ENCODE peak calls at places on chromosomes 6 and 20, in seven cellular contexts. Z is adrenal gland; T is CD8-positive, alpha-beta T cell; O is mucosa of descending colon; R is IMR-90; C is NB4; H is Panc1. S is an unnamed sample.

GRCh38 chr6:122609881-122610689 is at the start of gene PKIB:
- DNase-seq in T (peak; percentile 5), C (no peak), H (peak; percentile 2), Z (peak; percentile 77), O (peak; percentile 89), R (peak; percentile 51), S (peak; percentile 32)

GRCh38 chr20:44714701-44715494 is at the start of gene CCN5:
- DNase-seq in C (peak; percentile 45), O (peak; percentile 89), Z (peak; percentile 92), H (peak; percentile 71), T (no peak), R (peak; percentile 64), S (peak; percentile 91)

GRCh38 chr20:62735331-62735821 is 26.7 kb downstream of the NTSR1 start:
- DNase-seq in T (no peak), C (peak; percentile 93), H (no peak), R (no peak), O (peak; percentile 44), Z (no peak), S (no peak)

GRCh38 chr20:11712611-11713160 is 205.0 kb upstream of the BTBD3 start:
- DNase-seq in T (no peak), H (no peak), C (no peak), Z (no peak), R (no peak), O (no peak), S (no peak)

GRCh38 chr20:40641212-40641611 is 47.8 kb downstream of the MAFB start:
- DNase-seq in O (no peak), H (no peak), C (no peak), R (no peak), T (no peak), Z (no peak), S (no peak)

GRCh38 chr6:80438728-80439127 is 332.3 kb downstream of the BCKDHB start:
- DNase-seq in Z (no peak), O (no peak), C (no peak), T (no peak), R (peak; percentile 90), H (no peak), S (peak; percentile 88)

GRCh38 chr6:110415297-110415916 is at the start of gene DDO:
- DNase-seq in H (no peak), C (no peak), R (peak; percentile 22), Z (peak; percentile 97), O (peak; percentile 65), T (no peak), S (peak; percentile 62)

GRCh38 chr6:130322673-130323268 is 43.0 kb upstream of the TMEM200A start:
- DNase-seq in H (peak; percentile 8), T (peak; percentile 31), O (no peak), R (peak; percentile 82), Z (peak; percentile 70), C (peak; percentile 68), S (peak; percentile 91)

GRCh38 chr6:41271901-41272395 is 14.5 kb downstream of the TREM1 start:
- DNase-seq in T (no peak), O (peak; percentile 59), H (no peak), Z (peak; percentile 48), R (no peak), C (peak; percentile 98), S (no peak)

GRCh38 chr20:872855-873520 is 39.5 kb downstream of the FAM110A start:
- DNase-seq in Z (no peak), R (no peak), O (no peak), T (no peak), C (no peak), H (no peak), S (no peak)

GRCh38 chr20:17938889-17939619 is 29.5 kb downstream of the SNX5 start:
- DNase-seq in T (peak; percentile 31), O (peak; percentile 74), Z (peak; percentile 71), R (peak; percentile 67), H (peak; percentile 48), C (peak; percentile 73), S (peak; percentile 69)

GRCh38 chr6:16912756-16913155 is 151.5 kb upstream of the ATXN1 start:
- DNase-seq in R (no peak), T (no peak), Z (no peak), H (no peak), O (no peak), C (no peak), S (no peak)

GRCh38 chr6:11202513-11203305 is 29.8 kb downstream of the NEDD9 start:
- DNase-seq in H (no peak), R (peak; percentile 41), O (no peak), T (peak; percentile 7), C (no peak), Z (no peak), S (no peak)

GRCh38 chr20:50733644-50734349 is 2.4 kb downstream of the PARD6B start:
- DNase-seq in C (no peak), Z (no peak), T (no peak), R (no peak), O (no peak), H (no peak), S (no peak)

GRCh38 chr6:4776967-4777925 is 1.0 kb downstream of the CDYL start:
- DNase-seq in R (peak; percentile 39), Z (peak; percentile 29), O (peak; percentile 60), H (no peak), C (peak; percentile 69), T (peak; percentile 15), S (peak; percentile 46)

GRCh38 chr6:29641430-29642213 is 8.6 kb upstream of the GABBR1 start:
- DNase-seq in R (no peak), Z (no peak), C (no peak), T (peak; percentile 35), H (no peak), O (peak; percentile 68), S (no peak)

GRCh38 chr6:25899123-25899522 is 25.1 kb upstream of the SLC17A3 start:
- DNase-seq in T (no peak), Z (no peak), O (no peak), R (no peak), H (no peak), C (no peak), S (no peak)

GRCh38 chr6:147135211-147135672 is 69.0 kb upstream of the STXBP5 start:
- DNase-seq in Z (no peak), R (peak; percentile 95), O (no peak), T (no peak), H (no peak), C (peak; percentile 68), S (peak; percentile 92)

GRCh38 chr20:37297066-37297736 is 7.7 kb downstream of the MANBAL start:
- DNase-seq in T (no peak), Z (peak; percentile 42), O (no peak), C (no peak), H (no peak), R (peak; percentile 84), S (peak; percentile 96)

DNA sequence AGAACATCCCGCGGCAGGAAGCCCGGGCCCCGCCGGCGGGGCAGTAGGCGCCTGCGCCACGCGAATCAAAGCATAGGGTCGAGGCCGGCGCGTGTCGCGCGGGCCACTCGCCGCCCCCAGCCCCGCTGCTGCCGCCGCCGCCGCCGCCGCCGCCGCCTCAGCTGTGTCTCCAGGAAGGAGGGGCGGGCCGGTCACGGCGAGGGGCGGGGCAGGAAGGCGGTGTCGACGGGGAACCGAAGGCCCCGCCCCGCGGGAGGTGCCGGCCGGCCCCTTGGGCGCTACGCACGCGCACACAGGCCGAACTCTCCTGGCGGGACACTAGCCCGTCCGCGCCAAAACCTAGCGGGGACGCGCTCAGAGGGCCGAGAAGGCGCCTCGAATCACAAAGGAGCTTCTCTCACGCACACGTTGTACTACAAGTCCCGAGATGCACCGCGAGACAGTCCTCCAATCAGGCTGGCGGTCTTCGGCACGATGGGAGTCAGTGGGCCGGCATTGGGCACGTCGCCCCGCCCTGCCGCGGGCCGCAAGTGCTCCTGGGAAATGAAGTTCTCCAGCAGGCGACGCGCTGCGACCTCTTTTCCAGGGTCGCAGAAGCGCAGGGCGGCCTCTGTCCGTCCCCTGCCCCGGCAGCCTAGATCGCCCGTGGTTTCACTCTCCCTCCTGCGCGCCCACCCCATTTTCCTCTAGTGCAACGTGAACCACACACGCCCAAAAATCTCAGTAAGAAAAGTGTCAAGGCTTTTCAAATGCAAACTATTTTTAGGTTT is at the start of gene RALGAPA2:
- DNase-seq in O (peak; percentile 98), Z (peak; percentile 99), C (peak; percentile 100), T (peak; percentile 93), H (peak; percentile 90), R (peak; percentile 98), S (peak; percentile 99)
- H3K4me3 ChIP-seq in O (peak within 1 kb of the TSS; percentile 65), Z (peak within 1 kb of the TSS; percentile 97), C (peak within 1 kb of the TSS; percentile 91), T (peak within 1 kb of the TSS; percentile 89), H (peak within 1 kb of the TSS; percentile 72), R (peak within 1 kb of the TSS; percentile 92), S (peak within 1 kb of the TSS; percentile 84)

DNA sequence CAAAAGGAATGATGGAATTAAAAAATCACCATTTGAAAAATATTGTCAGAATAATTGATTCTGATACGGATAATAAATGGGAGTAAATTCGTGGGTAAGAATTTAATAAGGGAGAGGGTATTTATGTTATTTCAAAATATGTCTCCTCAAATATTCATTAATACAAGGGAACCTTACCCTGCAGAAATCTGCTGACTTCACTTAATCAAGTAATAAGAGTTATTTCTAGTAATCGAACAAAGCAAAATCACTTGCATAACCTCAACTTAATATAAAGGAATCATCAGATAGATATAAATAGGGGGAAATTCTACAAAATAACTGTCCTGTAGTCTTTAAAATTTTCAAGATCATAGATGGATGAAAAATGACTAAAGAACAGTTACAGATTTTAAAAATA is 1164.7 kb upstream of the GJE1 start:
- DNase-seq in R (no peak), C (no peak), Z (no peak), O (no peak), H (no peak), T (no peak), S (no peak)
- TF ChIP-seq CTCF in R (no peak), C (no peak), Z (no peak), O (no peak), H (no peak), T (no peak), S (no peak)

GRCh38 chr20:48638546-48638945 is 189.3 kb downstream of the PREX1 start:
- DNase-seq in O (no peak), T (no peak), R (peak; percentile 51), C (peak; percentile 51), H (peak; percentile 73), Z (no peak), S (peak; percentile 30)

GRCh38 chr20:48640871-48641270 is 186.9 kb downstream of the PREX1 start:
- DNase-seq in R (no peak), T (no peak), O (no peak), C (no peak), Z (no peak), H (no peak), S (no peak)

GRCh38 chr20:48637461-48637860 is 190.3 kb downstream of the PREX1 start:
- DNase-seq in H (no peak), C (no peak), T (no peak), Z (no peak), O (no peak), R (no peak), S (no peak)

GRCh38 chr20:48642105-48642880 is 185.5 kb downstream of the PREX1 start:
- DNase-seq in T (no peak), Z (no peak), R (no peak), O (no peak), H (no peak), C (no peak), S (no peak)

DNA sequence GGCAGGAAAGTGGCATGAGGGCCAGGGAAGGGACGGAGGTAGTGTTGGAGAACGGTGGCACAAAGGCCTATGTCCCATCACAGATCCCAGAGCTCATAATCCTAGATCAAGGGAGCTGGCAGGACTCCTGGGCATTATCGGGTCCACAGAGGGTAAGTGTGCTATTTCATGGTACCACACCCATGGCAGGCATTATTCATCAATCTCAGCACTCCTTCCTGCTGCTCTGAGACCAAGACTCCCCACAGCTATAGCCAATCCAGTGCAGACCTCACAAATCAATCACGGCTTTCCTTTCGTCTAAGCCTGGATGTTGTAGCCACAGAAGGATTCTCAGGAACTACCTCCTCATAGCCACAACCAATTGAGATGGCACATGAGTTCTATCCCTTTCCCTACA is 187.9 kb downstream of the PREX1 start:
- DNase-seq in Z (no peak), O (no peak), R (no peak), T (no peak), C (no peak), H (no peak), S (no peak)
- H3K4me3 ChIP-seq in Z (no peak overlapping the region), O (no peak overlapping the region), R (no peak overlapping the region), T (no peak overlapping the region), C (no peak overlapping the region), H (no peak overlapping the region), S (no peak overlapping the region)

GRCh38 chr6:31717499-31718222 is 2.5 kb downstream of the LY6G6D start:
- DNase-seq in H (no peak), R (no peak), Z (no peak), C (no peak), O (no peak), T (no peak), S (no peak)
- TF ChIP-seq CTCF in H (no peak), R (no peak), Z (no peak), C (no peak), O (no peak), T (no peak), S (no peak)